ENCODE peak calls at places on chromosomes 13 and 19, in seven cellular contexts. B is H1, S is mesendoderm, R is H9, P is neuronal stem cell, J is trophoblast cell, X is mesenchymal stem cell. W is an unnamed sample.

GRCh38 chr13:31982540-31982939 is 49.0 kb upstream of the FRY start:
- DNase-seq in S (no peak), X (peak; percentile 98), R (no peak), B (no peak), J (peak; percentile 48), P (no peak), W (peak; percentile 95)

GRCh38 chr19:10420444-10421239 is at the start of gene PDE4A:
- DNase-seq in J (no peak), P (no peak), S (peak; percentile 40), X (peak; percentile 46), B (no peak), R (peak; percentile 57), W (no peak)

GRCh38 chr19:23437901-23438300 is 42.6 kb upstream of the ZNF91 start:
- DNase-seq in P (no peak), S (no peak), R (no peak), B (no peak), J (peak; percentile 24), X (no peak), W (no peak)

GRCh38 chr13:80658705-80659104 is 317.8 kb upstream of the SPRY2 start:
- DNase-seq in X (no peak), R (no peak), S (no peak), P (no peak), J (no peak), B (no peak), W (no peak)

GRCh38 chr13:98974053-98974452 is 3.8 kb downstream of the DOCK9 start:
- DNase-seq in X (no peak), J (no peak), R (no peak), S (no peak), P (no peak), B (no peak), W (no peak)

GRCh38 chr13:51057001-51057400 is 54.1 kb downstream of the C13orf42 start:
- DNase-seq in X (no peak), R (no peak), P (no peak), J (no peak), B (no peak), S (no peak), W (no peak)

GRCh38 chr13:27012482-27013197 is 159.0 kb downstream of the USP12 start:
- DNase-seq in P (no peak), S (no peak), R (peak; percentile 3), J (peak; percentile 18), B (no peak), X (peak; percentile 92), W (peak; percentile 89)

GRCh38 chr19:12984683-12985048 is 10.6 kb upstream of the NFIX start:
- DNase-seq in B (no peak), J (no peak), P (no peak), S (no peak), X (no peak), R (peak; percentile 27), W (no peak)

GRCh38 chr13:59279024-59279423 is 884.7 kb downstream of the DIAPH3 start:
- DNase-seq in R (no peak), X (peak; percentile 17), J (no peak), B (no peak), S (no peak), P (no peak), W (no peak)

GRCh38 chr13:47256618-47257017 is 359.8 kb upstream of the HTR2A start:
- DNase-seq in J (no peak), P (no peak), X (peak; percentile 30), B (no peak), R (no peak), S (no peak), W (peak; percentile 93)

GRCh38 chr13:40799508-40799907 is 10.1 kb downstream of the SLC25A15 start:
- DNase-seq in J (no peak), S (no peak), P (no peak), X (no peak), R (no peak), B (no peak), W (no peak)

GRCh38 chr13:32986552-32986951 is 29.7 kb upstream of the KL start:
- DNase-seq in R (no peak), X (no peak), S (peak; percentile 8), B (no peak), J (no peak), P (no peak), W (no peak)

GRCh38 chr19:51096473-51097165 is 11.6 kb downstream of the CTU1 start:
- DNase-seq in P (no peak), X (no peak), B (no peak), J (no peak), R (no peak), S (peak; percentile 19), W (no peak)

GRCh38 chr13:50257646-50258045 is 242.4 kb downstream of the KCNRG start:
- DNase-seq in P (no peak), B (no peak), X (no peak), J (no peak), S (no peak), R (no peak), W (no peak)

GRCh38 chr19:3637621-3638020 is 11.0 kb upstream of the CACTIN start:
- DNase-seq in P (no peak), S (no peak), R (no peak), X (no peak), B (no peak), J (no peak), W (no peak)

GRCh38 chr19:3636962-3637361 is 10.4 kb upstream of the CACTIN start:
- DNase-seq in B (no peak), P (no peak), J (no peak), R (no peak), X (no peak), S (no peak), W (no peak)

GRCh38 chr19:3639479-3639878 is 12.9 kb upstream of the CACTIN start:
- DNase-seq in R (no peak), B (no peak), S (no peak), P (no peak), X (no peak), J (no peak), W (no peak)

GRCh38 chr19:3636506-3636905 is 9.9 kb upstream of the CACTIN start:
- DNase-seq in S (no peak), P (no peak), J (no peak), R (no peak), X (no peak), B (no peak), W (no peak)

GRCh38 chr19:3638208-3639193 is 11.9 kb upstream of the CACTIN start:
- DNase-seq in J (no peak), S (no peak), X (no peak), R (no peak), P (no peak), B (no peak), W (no peak)
- H2AK5ac ChIP-seq in J (no peak overlapping the region), S (no peak overlapping the region), X (no peak overlapping the region), R (no peak overlapping the region), P (no peak overlapping the region), B (no peak overlapping the region), W (no peak overlapping the region)

GRCh38 chr13:67122251-67122650 is 107.9 kb downstream of the PCDH9 start:
- DNase-seq in J (no peak), R (no peak), P (no peak), X (no peak), B (no peak), S (no peak), W (no peak)
- H2AK5ac ChIP-seq in J (no peak overlapping the region), R (no peak overlapping the region), P (no peak overlapping the region), X (no peak overlapping the region), B (no peak overlapping the region), S (no peak overlapping the region), W (peak overlapping the region; percentile 17)

GRCh38 chr13:103288114-103288513 is 221.9 kb upstream of the SLC10A2 start:
- DNase-seq in B (no peak), J (no peak), X (no peak), R (no peak), P (no peak), S (no peak), W (no peak)

GRCh38 chr13:103291693-103292572 is 225.7 kb upstream of the SLC10A2 start:
- DNase-seq in J (no peak), R (no peak), X (no peak), B (no peak), P (peak; percentile 23), S (peak; percentile 28), W (no peak)

GRCh38 chr13:103291226-103291625 is 225.0 kb upstream of the SLC10A2 start:
- DNase-seq in R (no peak), J (peak; percentile 51), B (no peak), X (no peak), S (no peak), P (no peak), W (no peak)

GRCh38 chr13:103287659-103288058 is 221.4 kb upstream of the SLC10A2 start:
- DNase-seq in S (no peak), B (no peak), J (no peak), P (no peak), R (no peak), X (no peak), W (no peak)

DNA sequence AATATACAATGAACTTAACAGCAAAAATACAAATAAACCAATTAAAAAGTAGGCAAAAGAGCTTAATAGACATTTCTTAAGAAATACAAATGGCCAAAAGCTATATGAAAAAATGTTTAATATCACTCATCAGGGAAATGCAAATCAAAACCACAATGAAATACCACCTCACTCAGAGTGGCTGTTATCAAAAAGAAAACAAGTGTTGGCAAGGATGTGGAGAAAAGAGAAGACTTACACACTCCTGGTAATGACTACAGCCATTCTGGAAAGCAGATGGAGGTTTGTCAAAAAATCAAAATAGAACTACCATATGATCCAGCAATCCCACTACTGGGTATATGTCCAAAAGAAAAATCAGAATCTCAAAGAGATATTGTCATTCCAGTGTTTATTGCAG is 223.4 kb upstream of the SLC10A2 start:
- DNase-seq in X (no peak), J (no peak), P (no peak), R (no peak), B (no peak), S (no peak), W (no peak)
- H2AK5ac ChIP-seq in X (no peak overlapping the region), J (no peak overlapping the region), P (no peak overlapping the region), R (no peak overlapping the region), B (no peak overlapping the region), S (no peak overlapping the region), W (no peak overlapping the region)

GRCh38 chr13:106537521-106537920 is 2.1 kb upstream of the EFNB2 start:
- DNase-seq in B (no peak), P (no peak), S (no peak), J (no peak), X (no peak), R (no peak), W (no peak)
- H2AK5ac ChIP-seq in B (no peak overlapping the region), P (no peak overlapping the region), S (no peak overlapping the region), J (no peak overlapping the region), X (no peak overlapping the region), R (no peak overlapping the region), W (no peak overlapping the region)

DNA sequence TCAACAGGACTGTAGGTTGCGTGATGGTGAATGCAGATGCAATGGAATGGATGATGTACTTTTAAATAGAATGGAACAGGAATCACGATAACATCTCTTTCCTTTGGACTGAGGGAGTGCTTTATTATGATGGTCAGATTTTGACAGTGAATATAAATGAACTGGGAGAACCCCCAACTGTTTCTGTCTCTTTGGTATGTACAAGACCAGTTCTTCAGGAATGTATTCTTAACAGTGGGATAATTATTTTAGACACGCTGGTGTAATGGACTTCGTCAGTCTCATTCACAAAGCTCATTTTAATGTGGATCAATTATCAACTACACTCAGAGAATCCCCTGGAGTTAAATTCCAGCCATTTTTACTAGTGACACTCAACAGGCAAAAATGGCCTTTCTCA is 124.8 kb upstream of the NBEA start:
- DNase-seq in J (peak; percentile 2), R (no peak), X (no peak), S (no peak), P (no peak), B (no peak), W (no peak)
- H2AK5ac ChIP-seq in J (no peak overlapping the region), R (no peak overlapping the region), X (no peak overlapping the region), S (no peak overlapping the region), P (no peak overlapping the region), B (no peak overlapping the region), W (no peak overlapping the region)

GRCh38 chr19:48859711-48860572 is 8.5 kb downstream of the PLEKHA4 start:
- DNase-seq in P (no peak), B (no peak), J (peak; percentile 97), S (peak; percentile 77), X (no peak), R (peak; percentile 95), W (no peak)
- H2AK5ac ChIP-seq in P (peak overlapping the region; percentile 81), B (no peak overlapping the region), J (no peak overlapping the region), S (no peak overlapping the region), X (no peak overlapping the region), R (no peak overlapping the region), W (no peak overlapping the region)

W was measured in IMR-90.